ENCODE peak calls at places on chromosomes 1 and 21, in seven cellular contexts. U, H, D, I, F, V and K are unnamed samples.

GRCh38 chr1:30377230-30378022 is 346.0 kb downstream of the MATN1 start:
- DNase-seq in U (no peak), H (no peak), D (no peak), I (no peak), F (no peak), V (no peak), K (no peak)

GRCh38 chr21:40902299-40902698 is 55.3 kb upstream of the DSCAM start:
- DNase-seq in U (no peak), H (no peak), D (no peak), I (no peak), F (peak; percentile 81), V (no peak), K (no peak)

GRCh38 chr1:60129916-60130315 is 56.3 kb upstream of the C1orf87 start:
- DNase-seq in U (no peak), H (no peak), D (no peak), I (no peak), F (no peak), V (no peak), K (no peak)

GRCh38 chr21:25639167-25639921 is at the start of gene JAM2:
- DNase-seq in U (peak; percentile 27), H (no peak), D (peak; percentile 46), I (peak; percentile 23), F (peak; percentile 25), V (peak; percentile 47), K (no peak)

GRCh38 chr1:8241417-8242014 is 76.4 kb upstream of the SLC45A1 start:
- DNase-seq in U (no peak), H (no peak), D (no peak), I (no peak), F (no peak), V (no peak), K (no peak)

GRCh38 chr1:182095946-182096345 is 34.4 kb upstream of the ZNF648 start:
- DNase-seq in U (no peak), H (no peak), D (no peak), I (no peak), F (no peak), V (no peak), K (no peak)

GRCh38 chr1:182549346-182549745 is 39.7 kb downstream of the RNASEL start:
- DNase-seq in U (no peak), H (no peak), D (no peak), I (no peak), F (no peak), V (no peak), K (no peak)

GRCh38 chr1:232471250-232471649 is 158.7 kb downstream of the SIPA1L2 start:
- DNase-seq in U (no peak), H (no peak), D (no peak), I (no peak), F (no peak), V (no peak), K (no peak)

GRCh38 chr1:209937996-209938959 is at the start of gene SYT14:
- DNase-seq in U (no peak), H (no peak), D (no peak), I (no peak), F (no peak), V (no peak), K (no peak)

GRCh38 chr1:182193908-182194550 is 132.5 kb upstream of the ZNF648 start:
- DNase-seq in U (no peak), H (no peak), D (no peak), I (no peak), F (no peak), V (no peak), K (no peak)

GRCh38 chr21:14259669-14260458 is 43.9 kb downstream of the RBM11 start:
- DNase-seq in U (no peak), H (peak; percentile 5), D (no peak), I (no peak), F (no peak), V (no peak), K (peak; percentile 48)

GRCh38 chr1:225897595-225898514 is 8.9 kb upstream of the LEFTY1 start:
- DNase-seq in U (peak; percentile 40), H (no peak), D (no peak), I (no peak), F (no peak), V (no peak), K (no peak)

GRCh38 chr1:21165076-21165475 is 11.6 kb downstream of the EIF4G3 start:
- DNase-seq in U (no peak), H (peak; percentile 56), D (no peak), I (no peak), F (no peak), V (no peak), K (no peak)

GRCh38 chr1:18972531-18972930 is 16.1 kb upstream of the IFFO2 start:
- DNase-seq in U (no peak), H (no peak), D (no peak), I (peak; percentile 6), F (no peak), V (no peak), K (no peak)